ENCODE peak calls at places on chromosomes 13 and 19, in ten cellular contexts. W is neural crest cell; D is mucosa of descending colon; H is effector memory CD4-positive, alpha-beta T cell; T is NCI-H774; S is SK-N-SH; C is GM12878; Z is stimulated activated CD4-positive, alpha-beta T cell treated with anti-CD3 and anti-CD28 coated beads, Interleukin-1b, Interleukin-23, amount 100 ng/mL, for 1 hour; X is CD4-positive, CD25-positive, alpha-beta regulatory T cell; L is fibroblast of villous mesenchyme. J is an unnamed sample.
A peak's percentile ranks its signal among the peaks of the same experiment; 100 is the strongest.

GRCh38 chr13:93226623-93227279 is at the start of gene GPC6:
- DNase-seq in W (peak; percentile 57), D (no peak), H (no peak), T (peak; percentile 50), S (peak; percentile 80), C (no peak), Z (no peak), X (no peak), L (peak; percentile 92), J (no peak)

GRCh38 chr13:37058801-37059135 is 720 bp downstream of the SUPT20H start:
- DNase-seq in W (no peak), D (peak; percentile 29), H (no peak), T (no peak), S (peak; percentile 46), C (peak; percentile 7), Z (peak; percentile 4), X (peak; percentile 9), L (no peak), J (no peak)

GRCh38 chr13:52599853-52600603 is 42.2 kb upstream of the HNRNPA1L2 start:
- DNase-seq in W (peak; percentile 53), D (no peak), H (no peak), T (peak; percentile 22), S (peak; percentile 85), C (no peak), Z (no peak), X (no peak), L (peak; percentile 28), J (no peak)

GRCh38 chr13:96450635-96451034 is 360.7 kb downstream of the HS6ST3 start:
- DNase-seq in W (no peak), D (no peak), H (no peak), T (no peak), S (no peak), C (no peak), Z (no peak), X (no peak), L (no peak), J (no peak)

GRCh38 chr19:18431351-18432197 is 6.4 kb downstream of the ISYNA1 start:
- DNase-seq in W (no peak), D (no peak), H (no peak), T (no peak), S (no peak), C (no peak), Z (no peak), X (no peak), L (no peak), J (no peak)

GRCh38 chr19:58042709-58043340 is 9.0 kb downstream of the ZSCAN1 start:
- DNase-seq in W (no peak), D (no peak), H (no peak), T (no peak), S (no peak), C (no peak), Z (no peak), X (no peak), L (no peak), J (no peak)

GRCh38 chr19:34366670-34367423 is 1.9 kb downstream of the GPI start:
- DNase-seq in W (no peak), D (no peak), H (no peak), T (no peak), S (no peak), C (no peak), Z (no peak), X (no peak), L (peak; percentile 88), J (no peak)

GRCh38 chr19:2960120-2960519 is 15.3 kb upstream of the ZNF77 start:
- DNase-seq in W (no peak), D (no peak), H (no peak), T (no peak), S (no peak), C (no peak), Z (no peak), X (no peak), L (no peak), J (no peak)

GRCh38 chr13:72820898-72821279 is 39.0 kb downstream of the PIBF1 start:
- DNase-seq in W (no peak), D (no peak), H (no peak), T (no peak), S (no peak), C (no peak), Z (no peak), X (no peak), L (peak; percentile 12), J (no peak)

GRCh38 chr13:49629947-49630346 is 1.6 kb downstream of the ARL11 start:
- DNase-seq in W (no peak), D (no peak), H (no peak), T (no peak), S (no peak), C (no peak), Z (no peak), X (no peak), L (peak; percentile 30), J (no peak)

GRCh38 chr13:70237131-70237530 is 128.9 kb upstream of the KLHL1 start:
- DNase-seq in W (no peak), D (no peak), H (no peak), T (no peak), S (no peak), C (no peak), Z (no peak), X (no peak), L (no peak), J (no peak)

GRCh38 chr19:11483176-11484111 is 2.6 kb upstream of the ELAVL3 start:
- DNase-seq in W (no peak), D (no peak), H (no peak), T (no peak), S (peak; percentile 29), C (no peak), Z (no peak), X (no peak), L (no peak), J (no peak)

GRCh38 chr19:2507109-2507508 is 31.2 kb downstream of the GADD45B start:
- DNase-seq in W (no peak), D (no peak), H (peak; percentile 27), T (peak; percentile 89), S (no peak), C (no peak), Z (no peak), X (no peak), L (peak; percentile 83), J (peak; percentile 46)

GRCh38 chr19:33798701-33799111 is 2.0 kb downstream of the KCTD15 start:
- DNase-seq in W (no peak), D (no peak), H (no peak), T (no peak), S (peak; percentile 21), C (no peak), Z (no peak), X (no peak), L (peak; percentile 58), J (no peak)

GRCh38 chr19:510606-511100 is 3.4 kb downstream of the TPGS1 start:
- DNase-seq in W (peak; percentile 97), D (peak; percentile 89), H (peak; percentile 82), T (peak; percentile 86), S (peak; percentile 93), C (peak; percentile 57), Z (peak; percentile 89), X (peak; percentile 80), L (peak; percentile 87), J (peak; percentile 90)

GRCh38 chr19:30784850-30785459 is 412.8 kb downstream of the ZNF536 start:
- DNase-seq in W (peak; percentile 47), D (peak; percentile 68), H (peak; percentile 10), T (no peak), S (no peak), C (no peak), Z (peak; percentile 40), X (peak; percentile 25), L (peak; percentile 19), J (peak; percentile 26)

GRCh38 chr13:34151885-34152284 is 333.9 kb downstream of the RFC3 start:
- DNase-seq in W (no peak), D (no peak), H (no peak), T (no peak), S (no peak), C (no peak), Z (no peak), X (no peak), L (no peak), J (no peak)

GRCh38 chr19:48867119-48867921 is 1.1 kb downstream of the PLEKHA4 start:
- DNase-seq in W (peak; percentile 25), D (no peak), H (no peak), T (no peak), S (no peak), C (no peak), Z (no peak), X (no peak), L (no peak), J (no peak)

GRCh38 chr13:27853345-27853744 is 61.1 kb downstream of the GSX1 start:
- DNase-seq in W (no peak), D (no peak), H (no peak), T (no peak), S (no peak), C (no peak), Z (no peak), X (no peak), L (no peak), J (no peak)

GRCh38 chr19:50475101-50475568 is 1.2 kb upstream of the EMC10 start:
- DNase-seq in W (no peak), D (no peak), H (no peak), T (no peak), S (no peak), C (no peak), Z (no peak), X (no peak), L (no peak), J (no peak)

GRCh38 chr13:110387451-110388140 is 80.5 kb downstream of the COL4A2 start:
- DNase-seq in W (no peak), D (no peak), H (no peak), T (no peak), S (no peak), C (no peak), Z (no peak), X (no peak), L (peak; percentile 87), J (peak; percentile 2)

GRCh38 chr13:41562541-41563178 is 105.3 kb downstream of the RGCC start:
- DNase-seq in W (no peak), D (no peak), H (no peak), T (no peak), S (no peak), C (no peak), Z (no peak), X (no peak), L (no peak), J (no peak)

GRCh38 chr19:53530622-53531021 is 7.3 kb upstream of the ZNF331 start:
- DNase-seq in W (no peak), D (no peak), H (no peak), T (no peak), S (no peak), C (no peak), Z (no peak), X (no peak), L (no peak), J (no peak)

GRCh38 chr19:51461723-51462161 is 3.5 kb upstream of the SIGLEC8 start:
- DNase-seq in W (no peak), D (no peak), H (no peak), T (no peak), S (no peak), C (no peak), Z (no peak), X (no peak), L (no peak), J (no peak)

GRCh38 chr13:105537113-105537512 is 998.3 kb downstream of the EFNB2 start:
- DNase-seq in W (no peak), D (no peak), H (no peak), T (no peak), S (no peak), C (no peak), Z (no peak), X (no peak), L (no peak), J (no peak)

GRCh38 chr19:38629568-38629967 is 10.6 kb downstream of the EIF3K start:
- DNase-seq in W (no peak), D (no peak), H (no peak), T (no peak), S (no peak), C (no peak), Z (no peak), X (no peak), L (no peak), J (no peak)